ENCODE peak calls at places on chromosomes 6 and 20, in five cellular contexts. R is PC-3, U is GM23248, F is astrocyte, V is IMR-90. D is an unnamed sample.

GRCh38 chr6:160315310-160315709 is 32.9 kb upstream of the SLC22A3 start:
- DNase-seq in R (peak; percentile 35), U (no peak), F (no peak), V (no peak), D (no peak)

GRCh38 chr6:158040051-158040803 is 58.6 kb downstream of the SYNJ2 start:
- DNase-seq in R (peak; percentile 90), U (peak; percentile 96), F (peak; percentile 100), V (peak; percentile 100), D (peak; percentile 99)

GRCh38 chr20:33703498-33704137 is 16.5 kb downstream of the PXMP4 start:
- DNase-seq in R (no peak), U (no peak), F (no peak), V (no peak), D (no peak)

GRCh38 chr6:121590941-121591340 is 155.5 kb downstream of the GJA1 start:
- DNase-seq in R (no peak), U (no peak), F (no peak), V (no peak), D (no peak)

GRCh38 chr6:118509009-118509617 is 39.0 kb upstream of the PLN start:
- DNase-seq in R (peak; percentile 54), U (peak; percentile 58), F (peak; percentile 22), V (peak; percentile 55), D (peak; percentile 60)

GRCh38 chr20:42024653-42025052 is 406.5 kb upstream of the CHD6 start:
- DNase-seq in R (no peak), U (no peak), F (no peak), V (no peak), D (peak; percentile 2)

GRCh38 chr6:2503816-2504494 is 246.8 kb downstream of the MYLK4 start:
- DNase-seq in R (peak; percentile 10), U (peak; percentile 31), F (peak; percentile 53), V (peak; percentile 53), D (no peak)

GRCh38 chr6:150531957-150532356 is 67.7 kb upstream of the PLEKHG1 start:
- DNase-seq in R (no peak), U (no peak), F (no peak), V (no peak), D (no peak)

GRCh38 chr20:45433316-45433715 is 17.4 kb downstream of the PIGT start:
- DNase-seq in R (no peak), U (peak; percentile 56), F (peak; percentile 56), V (peak; percentile 75), D (no peak)

GRCh38 chr6:30463651-30464618 is 25.4 kb upstream of the HLA-E start:
- DNase-seq in R (peak; percentile 72), U (peak; percentile 68), F (peak; percentile 42), V (peak; percentile 50), D (no peak)

GRCh38 chr6:14123331-14124105 is 5.9 kb downstream of the CD83 start:
- DNase-seq in R (no peak), U (peak; percentile 67), F (peak; percentile 12), V (peak; percentile 33), D (no peak)
- H2AFZ ChIP-seq in R (no peak overlapping the region), U (no peak overlapping the region), F (no peak overlapping the region), V (no peak overlapping the region), D (no peak overlapping the region)

DNA sequence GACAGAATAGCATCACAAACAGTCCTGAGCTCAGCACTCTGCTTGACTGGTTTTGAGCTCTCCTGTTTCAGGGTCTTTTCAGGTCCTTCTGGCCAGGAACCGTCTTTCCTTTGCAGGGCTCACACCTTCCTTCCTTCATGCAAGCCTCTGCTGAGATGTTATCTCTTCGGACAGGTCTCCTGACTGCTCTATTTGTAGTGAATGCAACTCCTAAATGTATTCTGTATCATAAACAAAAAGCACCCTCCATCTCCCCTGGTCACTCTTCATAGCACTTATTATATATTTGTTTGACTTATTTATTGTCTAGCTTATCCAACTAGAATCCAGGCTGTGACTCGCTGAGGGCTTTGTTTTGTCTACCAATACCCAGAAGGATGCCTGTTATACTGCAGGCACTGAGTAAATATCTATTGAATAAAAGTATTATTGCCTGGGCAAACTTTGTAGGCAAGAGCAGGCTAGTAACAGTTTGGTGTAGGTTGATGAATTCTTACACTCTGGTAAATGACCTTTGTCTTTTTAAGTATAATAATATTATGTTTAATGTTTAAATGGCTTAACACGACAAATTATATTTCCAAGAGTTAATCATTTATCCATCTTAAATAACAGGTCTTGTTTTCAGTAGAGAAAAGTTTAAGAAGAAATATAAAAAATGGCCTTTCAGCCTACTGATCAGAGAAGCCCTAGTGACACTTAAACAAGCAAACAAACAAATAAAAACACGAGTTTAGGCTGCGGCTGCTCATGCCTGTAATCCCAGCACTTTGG is 199.8 kb downstream of the BCAS1 start:
- DNase-seq in R (peak; percentile 54), U (peak; percentile 29), F (no peak), V (no peak), D (peak; percentile 26)
- H3K9ac ChIP-seq in R (peak overlapping the region; percentile 54), U (no peak overlapping the region), F (no peak overlapping the region), V (no peak overlapping the region), D (no peak overlapping the region)

GRCh38 chr20:48142258-48142657 is 357.0 kb upstream of the SULF2 start:
- DNase-seq in R (no peak), U (no peak), F (no peak), V (no peak), D (no peak)
- H3K4me1 ChIP-seq in R (peaks cover 10% of the 10 kb centered on the region), U (no peaks in the 10 kb centered on the region), F (peaks cover 11% of the 10 kb centered on the region), V (no peaks in the 10 kb centered on the region), D (no peaks in the 10 kb centered on the region)

GRCh38 chr20:558117-558516 is 14.5 kb upstream of the CSNK2A1 start:
- DNase-seq in R (peak; percentile 37), U (no peak), F (no peak), V (no peak), D (no peak)
- H2AFZ ChIP-seq in R (no peak overlapping the region), U (no peak overlapping the region), F (no peak overlapping the region), V (no peak overlapping the region), D (no peak overlapping the region)

GRCh38 chr6:136793348-136793747 is 1.1 kb upstream of the MAP3K5 start:
- DNase-seq in R (no peak), U (no peak), F (no peak), V (no peak), D (no peak)
- H3K9ac ChIP-seq in R (peak overlapping the region; percentile 88), U (peak overlapping the region; percentile 92), F (peak overlapping the region; percentile 89), V (peak overlapping the region; percentile 24), D (no peak overlapping the region)